ENCODE peak calls at places on chromosomes 16 and 17, in five cellular contexts. C is astrocyte of the spinal cord, A is AG10803, B is ovary, F is tibial artery. K is an unnamed sample.

GRCh38 chr16:58197314-58198012 is 443 bp downstream of the CSNK2A2 start:
- DNase-seq in F (no peak), C (no peak), A (no peak), B (no peak), K (no peak)

GRCh38 chr16:71383054-71383773 is 24.7 kb downstream of the CALB2 start:
- DNase-seq in C (no peak), B (no peak), A (peak; percentile 35), F (no peak), K (no peak)

GRCh38 chr16:87465306-87465705 is 27.5 kb downstream of the ZCCHC14 start:
- DNase-seq in F (peak; percentile 92), B (peak; percentile 78), A (peak; percentile 90), C (peak; percentile 84), K (peak; percentile 90)

GRCh38 chr17:20920813-20921199 is 122.0 kb downstream of the USP22 start:
- DNase-seq in C (peak; percentile 72), F (no peak), A (peak; percentile 62), B (no peak), K (peak; percentile 33)

GRCh38 chr16:65624696-65625095 is 502.8 kb upstream of the CDH11 start:
- DNase-seq in C (no peak), B (no peak), F (no peak), A (peak; percentile 88), K (peak; percentile 1)

GRCh38 chr17:71764507-71764906 is 356.3 kb upstream of the SOX9 start:
- DNase-seq in F (no peak), A (no peak), B (no peak), C (peak; percentile 8), K (peak; percentile 3)

GRCh38 chr16:61435356-61435755 is 600.9 kb downstream of the CDH8 start:
- DNase-seq in B (no peak), F (no peak), A (no peak), C (peak; percentile 3), K (peak; percentile 12)

GRCh38 chr17:35341465-35341992 is 31.9 kb downstream of the SLFN11 start:
- DNase-seq in F (no peak), A (no peak), B (no peak), C (no peak), K (no peak)

GRCh38 chr17:50257574-50258224 is 16.6 kb upstream of the TMEM92 start:
- DNase-seq in B (peak; percentile 37), F (peak; percentile 42), A (no peak), C (no peak), K (no peak)

GRCh38 chr17:74354123-74354522 is 7.5 kb downstream of the BTBD17 start:
- DNase-seq in B (no peak), C (no peak), A (no peak), F (peak; percentile 26), K (no peak)

GRCh38 chr16:49755291-49755611 is 100.7 kb downstream of the ZNF423 start:
- DNase-seq in A (peak; percentile 31), B (peak; percentile 48), C (peak; percentile 62), F (no peak), K (peak; percentile 66)

GRCh38 chr16:82935781-82936180 is 309.0 kb downstream of the CDH13 start:
- DNase-seq in F (no peak), A (no peak), C (no peak), B (no peak), K (no peak)

GRCh38 chr17:40551091-40551873 is 14.0 kb downstream of the CCR7 start:
- DNase-seq in F (peak; percentile 89), B (peak; percentile 95), C (peak; percentile 98), A (peak; percentile 100), K (peak; percentile 100)

GRCh38 chr16:3022208-3022696 is 1.5 kb downstream of the HCFC1R1 start:
- DNase-seq in F (peak; percentile 91), C (peak; percentile 97), A (peak; percentile 96), B (peak; percentile 95), K (peak; percentile 96)

GRCh38 chr16:17470002-17470870 is 524 bp downstream of the XYLT1 start:
- DNase-seq in A (no peak), F (peak; percentile 40), C (no peak), B (peak; percentile 39), K (no peak)

GRCh38 chr16:2874032-2874431 is 9.0 kb upstream of the FLYWCH2 start:
- DNase-seq in C (no peak), B (no peak), F (no peak), A (no peak), K (no peak)

GRCh38 chr16:72202014-72202413 is 30.1 kb upstream of the PMFBP1 start:
- DNase-seq in B (no peak), A (no peak), C (no peak), F (no peak), K (no peak)

GRCh38 chr17:80830020-80830780 is 161.4 kb upstream of the CHMP6 start:
- DNase-seq in B (no peak), A (no peak), C (no peak), F (no peak), K (no peak)

GRCh38 chr16:12716658-12717057 is 87.0 kb downstream of the CPPED1 start:
- DNase-seq in C (no peak), B (no peak), A (no peak), F (no peak), K (no peak)

GRCh38 chr16:4601317-4602186 is 13.1 kb downstream of the UBALD1 start:
- DNase-seq in F (no peak), C (no peak), B (peak; percentile 68), A (peak; percentile 21), K (peak; percentile 25)

GRCh38 chr17:4980644-4981216 is 6.7 kb downstream of the CAMTA2 start:
- DNase-seq in F (no peak), A (peak; percentile 46), C (peak; percentile 52), B (no peak), K (peak; percentile 61)

GRCh38 chr17:82492647-82493516 is 26.6 kb upstream of the FOXK2 start:
- DNase-seq in A (peak; percentile 70), F (no peak), B (no peak), C (peak; percentile 57), K (peak; percentile 63)

GRCh38 chr17:80160536-80160935 is 9.3 kb upstream of the CARD14 start:
- DNase-seq in F (no peak), B (no peak), C (no peak), A (no peak), K (no peak)

GRCh38 chr17:337866-338265 is 14.7 kb downstream of the RPH3AL start:
- DNase-seq in C (no peak), A (no peak), F (peak; percentile 5), B (no peak), K (no peak)

GRCh38 chr17:28756025-28756804 is 12.4 kb downstream of the TRAF4 start:
- DNase-seq in F (no peak), C (no peak), A (no peak), B (no peak), K (no peak)

GRCh38 chr17:50289268-50289667 is 15.0 kb downstream of the TMEM92 start:
- DNase-seq in F (peak; percentile 62), A (peak; percentile 85), C (no peak), B (no peak), K (peak; percentile 77)

GRCh38 chr17:17924131-17924856 is 47.9 kb downstream of the TOM1L2 start:
- DNase-seq in B (no peak), A (peak; percentile 35), F (no peak), C (peak; percentile 55), K (peak; percentile 67)

GRCh38 chr17:48747445-48748363 is 19.2 kb upstream of the HOXB13 start:
- DNase-seq in F (no peak), C (peak; percentile 14), A (no peak), B (no peak), K (no peak)

GRCh38 chr17:3944485-3945388 is 19.5 kb downstream of the ATP2A3 start:
- DNase-seq in C (peak; percentile 48), F (peak; percentile 49), B (peak; percentile 85), A (peak; percentile 49), K (peak; percentile 30)

GRCh38 chr17:47999612-48000011 is 28.7 kb downstream of the CDK5RAP3 start:
- DNase-seq in A (peak; percentile 42), C (no peak), F (no peak), B (no peak), K (no peak)

GRCh38 chr16:82344157-82344556 is 174.1 kb upstream of the MPHOSPH6 start:
- DNase-seq in B (no peak), A (no peak), C (no peak), F (no peak), K (no peak)

DNA sequence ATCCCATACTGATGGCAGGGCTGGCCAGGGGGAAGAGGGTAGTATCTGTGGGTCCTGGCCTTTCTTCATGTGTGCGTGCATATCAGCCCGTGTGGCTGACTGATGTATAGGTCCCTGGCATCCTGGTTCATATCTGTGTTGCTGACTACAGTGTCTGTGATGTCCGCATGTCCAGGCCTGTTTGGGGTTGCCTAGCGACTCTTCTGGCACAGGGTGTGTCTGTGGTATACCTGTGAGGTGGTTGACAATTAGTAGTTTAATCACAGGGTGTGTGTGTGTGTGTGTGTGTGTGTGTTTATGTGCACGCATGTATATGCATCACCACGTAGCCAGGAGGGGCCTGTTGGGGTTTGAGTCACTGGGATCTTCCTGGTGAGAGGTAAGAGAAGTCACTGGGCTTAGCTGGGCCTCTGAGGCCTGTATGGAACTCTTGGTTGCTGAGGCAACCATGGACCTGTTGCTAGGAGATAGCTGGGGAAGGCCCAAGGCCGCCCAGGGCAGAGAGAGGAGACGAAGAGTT is 634 bp upstream of the TMEM95 start:
- DNase-seq in F (no peak), B (peak; percentile 41), A (peak; percentile 49), C (peak; percentile 48), K (peak; percentile 71)
- H3K4me3 ChIP-seq in F (no peak overlapping the region), B (no peak overlapping the region), A (peak overlapping the region; percentile 86), C (no peak overlapping the region), K (peak overlapping the region; percentile 94)

GRCh38 chr16:702341-702740 is 3.3 kb downstream of the FBXL16 start:
- DNase-seq in C (no peak), B (no peak), A (no peak), F (no peak), K (no peak)

GRCh38 chr16:704552-705380 is 835 bp downstream of the FBXL16 start:
- DNase-seq in C (no peak), A (no peak), F (no peak), B (no peak), K (no peak)

GRCh38 chr16:704047-704446 is 1.6 kb downstream of the FBXL16 start:
- DNase-seq in C (no peak), A (no peak), B (no peak), F (no peak), K (no peak)

GRCh38 chr16:705748-706188 is at the start of gene FBXL16:
- DNase-seq in C (no peak), A (no peak), B (no peak), F (no peak), K (no peak)

GRCh38 chr16:703406-703805 is 2.2 kb downstream of the FBXL16 start:
- DNase-seq in A (no peak), B (no peak), C (no peak), F (no peak), K (no peak)
- TF ChIP-seq CTCF in A (no peak), B (no peak), C (no peak), F (no peak), K (no peak)

GRCh38 chr16:24838554-24839266 is 7.1 kb upstream of the SLC5A11 start:
- DNase-seq in B (no peak), A (peak; percentile 63), F (peak; percentile 70), C (peak; percentile 70), K (peak; percentile 78)
- H3K4me3 ChIP-seq in B (no peak overlapping the region), A (peak overlapping the region; percentile 44), F (no peak overlapping the region), C (no peak overlapping the region), K (no peak overlapping the region)

GRCh38 chr16:546909-547770 is 13.1 kb upstream of the PRR35 start:
- DNase-seq in C (no peak), A (peak; percentile 58), F (peak; percentile 45), B (peak; percentile 88), K (peak; percentile 57)
- TF ChIP-seq CTCF in C (peak; percentile 46), A (peak; percentile 57), F (peak; percentile 26), B (peak; percentile 54), K (peak; percentile 56)